ENCODE peak calls at places on chromosomes 5 and 9, in five cellular contexts. B is IMR-90, V is GM23248, I is mesendoderm, F is neural progenitor cell. N is an unnamed sample.

GRCh38 chr9:113636165-113636564 is 172.6 kb downstream of the RGS3 start:
- DNase-seq in I (no peak), V (no peak), B (peak; percentile 91), F (no peak), N (no peak)

GRCh38 chr9:128992995-128993394 is 35.1 kb downstream of the SH3GLB2 start:
- DNase-seq in B (no peak), I (peak; percentile 37), V (peak; percentile 22), F (peak; percentile 22), N (peak; percentile 65)

GRCh38 chr5:98218838-98219237 is 554.6 kb upstream of the RGMB start:
- DNase-seq in F (no peak), V (no peak), B (no peak), I (no peak), N (no peak)

GRCh38 chr9:80177949-80178480 is 606.2 kb downstream of the TLE4 start:
- DNase-seq in F (no peak), B (no peak), V (no peak), I (no peak), N (no peak)

GRCh38 chr5:73374520-73375235 is 73.9 kb downstream of the FOXD1 start:
- DNase-seq in B (peak; percentile 88), I (no peak), F (no peak), V (peak; percentile 84), N (no peak)

GRCh38 chr5:100517301-100517974 is 17.7 kb upstream of the FAM174A start:
- DNase-seq in B (no peak), F (no peak), I (peak; percentile 15), V (no peak), N (peak; percentile 45)

GRCh38 chr9:118829334-118829733 is 539.9 kb downstream of the BRINP1 start:
- DNase-seq in F (peak; percentile 34), I (peak; percentile 40), B (no peak), V (peak; percentile 59), N (peak; percentile 66)

GRCh38 chr5:78496373-78496772 is 136.0 kb downstream of the SCAMP1 start:
- DNase-seq in F (no peak), V (peak; percentile 81), I (peak; percentile 50), B (peak; percentile 67), N (peak; percentile 14)

GRCh38 chr5:172097356-172097755 is 90.7 kb downstream of the STK10 start:
- DNase-seq in I (no peak), B (peak; percentile 72), F (no peak), V (no peak), N (no peak)

GRCh38 chr5:111697215-111697614 is 59.8 kb downstream of the NREP start:
- DNase-seq in V (no peak), B (no peak), F (no peak), I (no peak), N (no peak)

GRCh38 chr5:178388381-178389030 is 155.9 kb upstream of the PHYKPL start:
- DNase-seq in B (peak; percentile 18), F (no peak), V (peak; percentile 32), I (peak; percentile 14), N (no peak)

GRCh38 chr9:112867275-112867991 is 23.2 kb downstream of the SLC46A2 start:
- DNase-seq in V (peak; percentile 88), I (peak; percentile 95), B (peak; percentile 88), F (peak; percentile 14), N (peak; percentile 63)

GRCh38 chr5:170486366-170486765 is 17.5 kb upstream of the KCNIP1 start:
- DNase-seq in F (no peak), I (no peak), B (no peak), V (peak; percentile 27), N (no peak)

GRCh38 chr9:22079873-22080341 is 70.8 kb upstream of the CDKN2B start:
- DNase-seq in B (peak; percentile 87), F (no peak), I (no peak), V (peak; percentile 88), N (no peak)

GRCh38 chr5:149011084-149011483 is 51.8 kb downstream of the SH3TC2 start:
- DNase-seq in I (peak; percentile 21), B (peak; percentile 50), V (no peak), F (no peak), N (no peak)

GRCh38 chr9:124658165-124659017 is 112.7 kb downstream of the NR6A1 start:
- DNase-seq in B (peak; percentile 97), F (peak; percentile 87), I (peak; percentile 89), V (peak; percentile 93), N (peak; percentile 55)

GRCh38 chr9:124661184-124661755 is 109.8 kb downstream of the NR6A1 start:
- DNase-seq in B (peak; percentile 19), I (no peak), V (no peak), F (peak; percentile 33), N (no peak)

GRCh38 chr9:124662561-124662960 is 108.5 kb downstream of the NR6A1 start:
- DNase-seq in I (no peak), F (no peak), V (no peak), B (no peak), N (no peak)

GRCh38 chr9:124659099-124659659 is 111.9 kb downstream of the NR6A1 start:
- DNase-seq in F (peak; percentile 91), B (peak; percentile 97), V (peak; percentile 96), I (peak; percentile 90), N (peak; percentile 67)

DNA sequence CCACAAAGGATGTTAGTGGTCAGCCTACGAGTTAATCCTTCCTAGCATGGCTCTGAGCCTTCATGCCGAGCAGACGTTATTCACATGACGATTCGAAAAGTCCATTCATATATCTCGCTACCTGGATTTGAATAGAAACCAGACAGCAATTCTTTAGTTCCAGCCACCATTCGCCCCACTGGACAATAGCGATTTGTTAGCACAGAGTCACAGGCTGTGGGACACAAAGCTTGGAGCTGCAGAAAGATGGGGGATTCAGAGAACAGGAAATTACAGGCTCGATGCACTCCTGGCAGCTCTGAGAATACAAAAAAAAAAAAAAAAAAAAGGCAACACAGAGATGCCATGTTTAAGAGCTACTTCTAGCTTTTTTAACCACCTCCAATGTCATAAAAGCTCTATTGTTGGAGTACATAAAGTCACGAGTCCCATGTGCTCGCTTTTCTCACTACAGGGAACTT is 110.7 kb downstream of the NR6A1 start:
- DNase-seq in B (peak; percentile 61), V (peak; percentile 72), I (peak; percentile 57), F (peak; percentile 83), N (peak; percentile 25)
- H3K4me3 ChIP-seq in B (peak overlapping the region; percentile 57), V (peak overlapping the region; percentile 83), I (no peak overlapping the region), F (peak overlapping the region; percentile 52), N (no peak overlapping the region)

GRCh38 chr9:68709291-68709970 is 4.4 kb downstream of the PIP5K1B start:
- DNase-seq in F (no peak), I (peak; percentile 60), V (no peak), B (no peak), N (no peak)

GRCh38 chr9:68706579-68707201 is 1.6 kb downstream of the PIP5K1B start:
- DNase-seq in F (peak; percentile 34), I (peak; percentile 24), B (no peak), V (no peak), N (peak; percentile 40)

GRCh38 chr9:68710082-68710481 is 5.0 kb downstream of the PIP5K1B start:
- DNase-seq in F (no peak), B (no peak), V (no peak), I (no peak), N (no peak)

GRCh38 chr9:68708089-68708488 is 3.0 kb downstream of the PIP5K1B start:
- DNase-seq in I (no peak), F (no peak), B (no peak), V (no peak), N (no peak)

DNA sequence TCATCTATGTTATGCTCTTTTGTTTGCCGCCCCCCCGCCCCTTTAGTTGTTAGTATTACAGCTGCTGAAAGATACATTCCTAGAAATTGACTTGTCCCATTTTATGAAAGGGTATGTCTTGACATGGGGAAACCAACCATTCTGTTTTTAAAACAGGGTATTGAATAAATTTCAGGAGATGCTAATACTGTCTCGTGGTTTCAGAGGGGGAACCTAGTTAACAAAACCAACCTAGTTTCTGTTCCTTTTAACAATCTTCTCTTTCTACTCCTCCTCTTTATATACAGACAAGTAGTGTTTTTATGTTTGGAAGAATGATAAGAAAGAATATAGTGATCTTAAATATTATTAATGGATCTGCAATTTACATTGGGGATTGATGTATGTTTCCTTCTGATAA is 3.5 kb downstream of the PIP5K1B start:
- DNase-seq in B (no peak), I (no peak), V (no peak), F (no peak), N (no peak)
- H3K4me2 ChIP-seq in B (no peak overlapping the region), I (no peak overlapping the region), V (no peak overlapping the region), F (no peak overlapping the region), N (no peak overlapping the region)

GRCh38 chr9:124284237-124284831 is 26.6 kb downstream of the NEK6 start:
- DNase-seq in V (no peak), I (no peak), B (peak; percentile 73), F (no peak), N (no peak)

GRCh38 chr9:124285490-124285889 is 27.7 kb downstream of the NEK6 start:
- DNase-seq in V (no peak), F (no peak), I (no peak), B (no peak), N (no peak)

GRCh38 chr9:124284940-124285441 is 27.2 kb downstream of the NEK6 start:
- DNase-seq in B (peak; percentile 50), I (no peak), V (peak; percentile 40), F (no peak), N (no peak)

GRCh38 chr9:124286292-124286931 is 28.7 kb downstream of the NEK6 start:
- DNase-seq in B (peak; percentile 98), F (no peak), I (no peak), V (peak; percentile 88), N (no peak)

GRCh38 chr9:124285903-124286291 is 28.1 kb downstream of the NEK6 start:
- DNase-seq in V (peak; percentile 92), B (peak; percentile 99), F (no peak), I (no peak), N (no peak)
- H3K4me3 ChIP-seq in V (no peak overlapping the region), B (no peak overlapping the region), F (no peak overlapping the region), I (no peak overlapping the region), N (no peak overlapping the region)

DNA sequence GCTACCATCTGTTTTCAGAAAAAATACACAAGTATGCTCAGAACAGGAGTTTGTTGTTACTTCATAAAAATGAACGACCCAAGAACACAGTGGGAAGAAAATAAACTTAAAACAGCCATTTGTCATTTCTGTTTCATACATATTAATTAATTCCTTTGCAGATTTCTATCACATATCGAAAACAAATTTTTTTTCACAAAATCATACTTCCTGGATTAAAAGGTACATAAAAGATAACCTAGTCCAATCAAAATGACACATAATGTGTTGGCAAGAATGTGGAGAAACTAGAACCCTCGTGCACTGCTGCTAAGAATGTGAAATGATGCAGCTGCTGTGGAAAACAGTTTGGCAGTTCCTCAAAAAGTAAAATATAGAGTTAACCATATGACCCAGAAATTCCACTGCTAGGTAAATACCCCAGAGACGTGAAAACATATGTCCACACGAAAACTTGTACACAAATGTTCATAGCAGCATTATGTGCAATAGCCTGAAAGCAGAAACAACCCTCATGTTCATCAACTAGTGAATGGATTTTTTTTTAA is 46.0 kb downstream of the MYO10 start:
- DNase-seq in V (peak; percentile 48), B (peak; percentile 78), F (no peak), I (no peak), N (no peak)
- H3K4me2 ChIP-seq in V (peak overlapping the region; percentile 31), B (peak overlapping the region; percentile 51), F (peak overlapping the region; percentile 56), I (no peak overlapping the region), N (peak overlapping the region; percentile 4)

N was measured in GM23338.